ENCODE peak calls at places on chromosomes 3 and 15, in seven cellular contexts. W is endothelial cell, I is neural progenitor cell, R is GM06990, V is fibroblast of mammary gland, P is AG10803, C is hepatocyte. Y is an unnamed sample.

GRCh38 chr3:158709666-158710083 is 22.6 kb downstream of the RARRES1 start:
- DNase-seq in W (no peak), V (peak; percentile 99), I (no peak), C (no peak), R (no peak), P (peak; percentile 99), Y (no peak)

GRCh38 chr3:52277071-52277964 is 1.1 kb downstream of the WDR82 start:
- DNase-seq in C (peak; percentile 85), R (peak; percentile 80), I (peak; percentile 58), W (peak; percentile 62), V (peak; percentile 71), P (peak; percentile 45), Y (peak; percentile 65)

GRCh38 chr3:144324061-144324460 is 352.4 kb downstream of the DIPK2A start:
- DNase-seq in V (no peak), R (no peak), P (no peak), I (no peak), C (peak; percentile 44), W (no peak), Y (no peak)

GRCh38 chr3:182092662-182093262 is 381.0 kb downstream of the SOX2 start:
- DNase-seq in W (peak; percentile 3), V (no peak), P (no peak), I (peak; percentile 14), C (no peak), R (peak; percentile 2), Y (no peak)

GRCh38 chr3:118628704-118629341 is 405.8 kb downstream of the IGSF11 start:
- DNase-seq in R (peak; percentile 29), I (peak; percentile 88), V (peak; percentile 55), W (peak; percentile 82), C (peak; percentile 87), P (peak; percentile 19), Y (peak; percentile 44)

GRCh38 chr3:55157736-55158135 is 229.9 kb upstream of the LRTM1 start:
- DNase-seq in R (no peak), I (no peak), C (no peak), P (peak; percentile 59), W (no peak), V (peak; percentile 80), Y (no peak)

GRCh38 chr3:183548262-183548769 is 7.2 kb downstream of the KLHL6 start:
- DNase-seq in R (no peak), I (peak; percentile 81), W (peak; percentile 19), V (peak; percentile 33), P (peak; percentile 57), C (peak; percentile 84), Y (no peak)

GRCh38 chr3:115692887-115693524 is 69.7 kb downstream of the GAP43 start:
- DNase-seq in P (peak; percentile 62), V (peak; percentile 75), I (peak; percentile 85), C (peak; percentile 83), R (peak; percentile 19), W (peak; percentile 83), Y (peak; percentile 62)

GRCh38 chr3:23314981-23315805 is 112.1 kb downstream of the UBE2E2 start:
- DNase-seq in V (no peak), C (no peak), P (no peak), I (no peak), W (no peak), R (no peak), Y (no peak)

GRCh38 chr3:154684440-154684839 is 254.4 kb upstream of the GPR149 start:
- DNase-seq in V (no peak), P (no peak), W (no peak), C (no peak), R (no peak), I (peak; percentile 2), Y (no peak)

GRCh38 chr15:70186152-70186551 is 88.4 kb upstream of the TLE3 start:
- DNase-seq in W (no peak), P (no peak), C (no peak), R (no peak), I (no peak), V (peak; percentile 27), Y (no peak)

GRCh38 chr15:70185251-70185711 is 87.6 kb upstream of the TLE3 start:
- DNase-seq in W (no peak), V (no peak), I (no peak), R (no peak), P (no peak), C (no peak), Y (no peak)

GRCh38 chr15:70181626-70182255 is 84.0 kb upstream of the TLE3 start:
- DNase-seq in R (no peak), W (no peak), C (no peak), V (no peak), P (no peak), I (no peak), Y (no peak)

GRCh38 chr15:70180186-70180875 is 82.6 kb upstream of the TLE3 start:
- DNase-seq in R (no peak), P (no peak), W (no peak), I (no peak), C (no peak), V (no peak), Y (no peak)

GRCh38 chr15:70182858-70183695 is 85.4 kb upstream of the TLE3 start:
- DNase-seq in P (no peak), V (no peak), R (no peak), W (no peak), I (no peak), C (no peak), Y (no peak)
- TF ChIP-seq CTCF in P (no peak), V (peak; percentile 4), R (peak; percentile 31), W (no peak), I (no peak), C (no peak), Y (no peak)

GRCh38 chr15:91982401-91982800 is 128.9 kb downstream of the SLCO3A1 start:
- DNase-seq in I (no peak), C (no peak), R (no peak), V (no peak), P (peak; percentile 11), W (no peak), Y (no peak)
- TF ChIP-seq CTCF in I (no peak), C (no peak), R (peak; percentile 32), V (no peak), P (no peak), W (no peak), Y (no peak)

DNA sequence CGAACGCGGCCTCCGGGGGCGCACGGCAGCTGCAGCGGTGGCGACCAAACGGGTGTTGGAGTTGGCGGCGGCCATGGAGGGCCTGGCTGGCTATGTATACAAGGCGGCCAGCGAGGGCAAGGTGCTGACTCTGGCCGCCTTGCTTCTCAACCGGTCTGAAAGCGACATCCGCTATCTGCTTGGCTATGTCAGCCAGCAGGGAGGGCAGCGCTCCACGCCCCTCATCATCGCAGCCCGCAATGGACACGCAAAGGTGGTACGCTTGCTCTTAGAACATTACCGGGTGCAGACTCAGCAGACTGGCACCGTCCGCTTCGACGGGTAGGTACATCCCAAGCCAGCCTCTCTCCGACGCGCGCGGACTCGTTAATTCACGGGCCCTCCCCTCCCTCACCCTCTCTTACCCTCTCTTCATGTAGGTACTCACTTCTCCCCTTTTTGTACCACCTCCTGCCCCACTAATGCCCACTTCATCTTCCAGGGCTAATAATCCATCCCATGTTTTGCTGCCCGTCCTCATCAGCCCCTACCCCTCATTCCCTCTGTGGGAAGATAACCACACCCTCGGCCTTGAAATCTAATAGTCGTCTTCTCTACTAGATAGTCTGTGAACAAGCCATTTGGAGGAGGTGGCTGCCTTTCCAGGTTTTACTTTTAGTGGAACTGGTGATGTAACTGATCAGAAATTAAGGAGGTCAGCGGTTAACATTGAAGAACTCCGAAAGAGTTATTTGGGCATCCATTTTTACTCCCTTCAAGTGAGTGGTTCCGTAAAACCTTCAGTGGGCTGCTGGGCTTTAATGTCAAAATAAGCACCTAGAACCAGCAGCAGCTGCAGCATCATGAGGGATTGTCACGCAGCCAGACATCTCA is 1.0 kb downstream of the FEM1B start:
- DNase-seq in V (peak; percentile 34), W (no peak), C (no peak), P (no peak), I (no peak), R (no peak), Y (no peak)
- TF ChIP-seq CTCF in V (no peak), W (no peak), C (peak; percentile 36), P (peak; percentile 36), I (peak; percentile 62), R (peak; percentile 61), Y (peak; percentile 67)

GRCh38 chr15:37140531-37141053 is 40.2 kb upstream of the MEIS2 start:
- DNase-seq in W (no peak), V (peak; percentile 58), R (no peak), I (no peak), C (no peak), P (peak; percentile 53), Y (no peak)

GRCh38 chr15:37138586-37138985 is 38.2 kb upstream of the MEIS2 start:
- DNase-seq in I (no peak), P (no peak), R (no peak), W (no peak), C (no peak), V (no peak), Y (no peak)

GRCh38 chr15:37142371-37142770 is 42.0 kb upstream of the MEIS2 start:
- DNase-seq in R (no peak), I (no peak), V (no peak), W (no peak), P (no peak), C (no peak), Y (no peak)

GRCh38 chr15:37148714-37149113 is 48.4 kb upstream of the MEIS2 start:
- DNase-seq in I (no peak), V (no peak), C (no peak), W (no peak), R (no peak), P (no peak), Y (no peak)

GRCh38 chr15:37143351-37143750 is 43.0 kb upstream of the MEIS2 start:
- DNase-seq in W (no peak), V (no peak), P (no peak), R (no peak), I (no peak), C (no peak), Y (no peak)
- TF ChIP-seq CTCF in W (no peak), V (no peak), P (no peak), R (no peak), I (no peak), C (no peak), Y (no peak)

DNA sequence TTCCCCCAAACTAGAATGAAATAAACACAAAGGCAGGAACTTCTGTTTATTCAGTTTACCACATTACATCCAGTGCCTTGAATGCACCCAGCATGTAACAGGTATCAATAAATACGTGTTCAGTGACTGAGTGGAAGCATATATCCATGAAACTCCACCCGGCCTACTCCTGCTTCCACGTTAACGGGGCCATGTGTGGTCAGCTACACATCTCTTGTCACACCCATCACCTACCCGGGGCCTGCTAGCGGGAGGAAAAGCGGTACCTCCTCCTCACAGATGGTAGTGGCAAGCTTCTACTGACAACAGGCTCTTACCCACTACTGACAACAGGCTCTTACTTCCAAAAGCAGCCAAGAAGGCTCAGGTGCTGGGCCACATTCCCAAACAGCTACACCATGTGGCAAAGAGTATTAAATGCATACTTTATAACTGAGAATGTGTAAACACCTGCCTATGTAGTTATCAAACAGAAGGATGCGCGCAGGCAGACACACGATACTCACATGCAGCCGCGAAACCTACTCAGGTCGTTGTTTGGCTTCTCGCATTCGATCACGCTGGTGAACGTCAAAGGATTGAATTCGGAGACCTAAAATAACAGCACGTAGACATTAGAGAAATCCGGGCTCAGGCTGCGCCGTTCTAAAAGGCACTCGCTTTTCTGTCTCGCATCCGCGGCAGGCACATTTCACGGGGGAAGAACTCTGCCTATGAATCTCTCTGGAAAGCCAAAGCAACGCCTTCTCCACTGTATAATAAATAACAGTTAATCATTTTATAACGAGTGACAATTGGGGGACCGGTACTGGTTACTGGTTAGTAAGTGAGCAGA is 127.4 kb downstream of the ATP10A start:
- DNase-seq in R (no peak), V (no peak), P (no peak), I (no peak), C (no peak), W (no peak), Y (no peak)
- TF ChIP-seq CTCF in R (no peak), V (no peak), P (no peak), I (peak; percentile 5), C (no peak), W (no peak), Y (no peak)

Y was measured in GM13977.